ENCODE peak calls at places on chromosomes 12 and 14, in seven cellular contexts. D is ovary; C is HCT116; X is brain microvascular endothelial cell; K is naive thymus-derived CD4-positive, alpha-beta T cell; M is cardiac muscle cell; H is neuronal stem cell. B is an unnamed sample.

GRCh38 chr12:38689704-38690103 is 215.7 kb downstream of the CPNE8 start:
- DNase-seq in M (no peak), D (no peak), H (no peak), X (no peak), C (no peak), K (no peak), B (no peak)

GRCh38 chr12:52691076-52691764 is 11.0 kb upstream of the KRT1 start:
- DNase-seq in X (no peak), H (no peak), C (no peak), M (peak), K (peak), D (no peak), B (no peak)

GRCh38 chr12:3132636-3133409 is 55.6 kb downstream of the TSPAN9 start:
- DNase-seq in X (peak), C (no peak), H (no peak), K (no peak), D (no peak), M (peak), B (no peak)

GRCh38 chr14:96167224-96168148 is 37.2 kb upstream of the BDKRB2 start:
- DNase-seq in M (no peak), K (no peak), H (no peak), X (peak), D (no peak), C (no peak), B (no peak)

GRCh38 chr14:106044949-106045596 is 518.7 kb downstream of the TMEM121 start:
- DNase-seq in C (peak), X (no peak), H (no peak), K (peak), M (no peak), D (no peak), B (no peak)

GRCh38 chr12:78871566-78871965 is 7.0 kb downstream of the SYT1 start:
- DNase-seq in H (no peak), M (no peak), C (no peak), D (no peak), K (no peak), X (no peak), B (no peak)

GRCh38 chr14:58752280-58752679 is 114.5 kb downstream of the DACT1 start:
- DNase-seq in M (no peak), D (no peak), K (no peak), C (no peak), X (no peak), H (no peak), B (no peak)

GRCh38 chr14:76169776-76170175 is 18.1 kb downstream of the GPATCH2L start:
- DNase-seq in X (no peak), K (no peak), C (no peak), M (no peak), H (no peak), D (no peak), B (no peak)

GRCh38 chr14:41051801-41052200 is 554.9 kb upstream of the LRFN5 start:
- DNase-seq in K (no peak), M (no peak), C (no peak), X (no peak), D (no peak), H (no peak), B (no peak)

GRCh38 chr14:101707285-101707842 is 54.1 kb upstream of the PPP2R5C start:
- DNase-seq in H (peak), C (peak), K (peak), D (peak), M (peak), X (peak), B (peak)

DNA sequence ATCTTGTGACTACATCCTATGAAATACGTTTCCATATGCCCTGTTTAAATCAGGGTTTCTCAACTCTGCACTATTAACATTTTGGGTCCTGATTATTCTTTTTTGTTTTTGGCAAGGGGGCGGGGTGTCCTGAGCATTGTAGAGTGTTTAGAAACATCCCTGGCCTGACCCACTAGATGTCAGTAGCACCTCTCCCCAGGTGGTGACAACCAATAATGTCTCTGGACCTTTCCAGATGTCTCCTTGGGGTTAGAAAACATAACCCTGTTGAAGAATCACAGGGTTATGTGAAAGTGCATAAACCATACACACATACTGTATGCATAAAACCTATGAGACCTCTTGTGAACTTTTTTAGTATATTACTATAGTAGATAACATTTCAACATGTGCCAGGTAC is 1.4 kb downstream of the ACAD10 start:
- DNase-seq in M (no peak), D (no peak), K (peak), X (no peak), H (no peak), C (no peak), B (no peak)
- H3K4me3 ChIP-seq in M (no peak), D (no peak), K (no peak), X (no peak), H (no peak), C (peak), B (peak)

DNA sequence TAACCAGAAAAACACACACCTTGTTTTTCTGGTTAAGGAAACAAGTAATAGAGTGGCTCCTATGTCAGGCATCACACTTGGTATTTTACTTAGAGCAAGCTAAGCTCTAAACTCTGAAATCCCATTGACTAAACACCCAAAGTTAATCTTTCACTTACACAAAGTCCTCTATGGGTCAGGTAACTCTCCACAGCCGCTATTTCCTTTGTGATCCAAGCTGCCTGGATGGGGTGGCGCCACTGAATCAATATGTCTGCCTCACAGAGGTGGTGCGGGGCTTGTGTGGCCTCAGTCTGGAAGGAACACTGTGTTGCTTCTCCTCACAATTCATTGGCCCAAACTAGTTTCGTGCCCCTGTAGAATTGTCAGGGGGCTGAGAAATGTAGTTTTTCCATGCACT is 160.0 kb upstream of the E2F7 start:
- DNase-seq in X (no peak), K (no peak), H (no peak), C (no peak), M (no peak), D (no peak), B (no peak)
- H3K4me3 ChIP-seq in X (no peak), K (no peak), H (no peak), C (no peak), M (no peak), D (no peak), B (no peak)

GRCh38 chr14:99728981-99729451 is 44.9 kb downstream of the CYP46A1 start:
- DNase-seq in K (no peak), D (no peak), C (no peak), H (no peak), M (no peak), X (no peak), B (no peak)

GRCh38 chr14:99729991-99730875 is 46.1 kb downstream of the CYP46A1 start:
- DNase-seq in X (no peak), H (peak), C (no peak), D (peak), M (peak), K (peak), B (peak)

GRCh38 chr14:99732436-99733220 is 48.5 kb downstream of the CYP46A1 start:
- DNase-seq in K (no peak), D (peak), X (no peak), C (no peak), M (no peak), H (no peak), B (no peak)

GRCh38 chr14:99731536-99732435 is 47.7 kb downstream of the CYP46A1 start:
- DNase-seq in X (no peak), C (no peak), H (no peak), D (peak), M (no peak), K (no peak), B (no peak)

DNA sequence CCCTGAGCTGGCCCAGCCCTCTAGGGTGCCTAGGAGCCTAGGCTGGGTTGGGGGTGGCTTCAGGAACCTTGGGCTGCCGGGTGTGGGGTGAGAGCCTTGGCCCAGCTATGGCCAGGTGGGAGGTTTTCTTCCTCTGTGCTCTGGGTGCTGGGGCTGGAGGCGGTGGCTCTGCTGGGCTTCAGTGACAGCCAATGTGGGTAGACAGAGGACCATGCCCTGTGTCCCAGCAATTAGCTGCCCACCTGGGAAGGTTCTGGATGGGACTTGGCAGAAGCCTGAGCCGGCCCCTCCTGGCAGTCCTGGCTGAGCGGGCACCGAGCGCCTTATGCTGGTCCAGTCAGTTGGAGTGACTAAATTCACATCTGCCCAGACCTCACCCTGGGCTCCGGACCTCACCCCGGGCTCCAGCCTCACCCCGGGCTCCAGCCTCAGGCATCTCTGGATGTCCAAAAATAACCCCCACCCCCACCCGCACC is 46.8 kb downstream of the CYP46A1 start:
- DNase-seq in X (no peak), K (no peak), D (peak), M (no peak), H (no peak), C (no peak), B (no peak)
- H3K4me3 ChIP-seq in X (no peak), K (no peak), D (no peak), M (no peak), H (peak), C (no peak), B (no peak)

GRCh38 chr12:21501258-21502163 is at the start of the genes GOLT1B and RECQL:
- DNase-seq in C (peak), K (peak), D (peak), M (peak), X (peak), H (peak), B (peak)

GRCh38 chr12:21505888-21506287 is 4.3 kb downstream of the GOLT1B start:
- DNase-seq in C (no peak), X (no peak), D (no peak), M (no peak), K (no peak), H (no peak), B (no peak)

GRCh38 chr12:21500786-21501257 is 613 bp downstream of the RECQL start:
- DNase-seq in M (no peak), X (no peak), D (no peak), K (no peak), H (no peak), C (no peak), B (no peak)

GRCh38 chr12:21502164-21502496 is 541 bp downstream of the GOLT1B start:
- DNase-seq in M (peak), K (peak), X (peak), C (no peak), D (no peak), H (no peak), B (no peak)

GRCh38 chr12:21502872-21503271 is 1.3 kb downstream of the GOLT1B start:
- DNase-seq in C (no peak), D (no peak), X (no peak), H (no peak), M (no peak), K (no peak), B (no peak)
- H3K4me3 ChIP-seq in C (peak), D (no peak), X (peak), H (no peak), M (peak), K (peak), B (peak)

DNA sequence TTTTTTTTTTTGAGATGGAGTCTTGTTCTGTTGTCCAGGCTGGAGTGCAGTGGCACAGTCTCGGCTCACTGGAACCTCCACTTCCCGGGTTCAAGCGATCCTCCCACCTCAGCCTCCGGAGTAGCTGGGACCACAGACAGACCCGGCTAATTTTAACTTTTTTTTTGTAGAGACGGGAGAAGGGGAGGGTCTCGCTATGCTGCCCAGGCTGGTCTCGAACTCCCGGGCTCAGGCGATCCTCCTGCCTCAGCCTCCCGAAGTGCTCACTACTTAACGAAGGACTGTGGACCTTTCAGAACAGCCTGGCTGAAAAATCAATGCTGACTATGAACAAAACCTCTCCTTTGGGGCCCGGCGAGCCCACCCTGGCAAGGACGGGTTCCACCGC is 10.9 kb downstream of the SLC6A12 start:
- DNase-seq in K (no peak), D (no peak), M (no peak), H (no peak), X (no peak), C (no peak), B (no peak)
- H3K4me3 ChIP-seq in K (no peak), D (peak), M (peak), H (peak), X (no peak), C (no peak), B (no peak)

DNA sequence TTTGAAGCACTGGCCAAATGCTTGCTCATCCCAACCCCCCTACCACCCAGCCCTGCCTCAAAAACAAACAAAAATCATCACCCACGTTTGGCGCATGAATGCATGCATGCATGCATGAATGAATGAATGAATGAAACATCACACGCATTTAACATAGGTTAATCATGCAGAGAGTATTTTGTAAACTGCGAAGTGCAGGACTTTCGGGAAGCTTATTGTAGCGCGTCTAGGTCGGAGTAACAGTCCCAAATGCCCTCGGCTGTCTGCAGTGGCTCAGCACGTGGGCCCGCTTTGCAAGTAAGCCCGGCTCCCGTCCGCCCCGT is 335 bp upstream of the IFT81 start:
- DNase-seq in C (no peak), M (no peak), D (no peak), X (no peak), K (no peak), H (no peak), B (no peak)
- H3K4me3 ChIP-seq in C (no peak), M (no peak), D (no peak), X (no peak), K (peak), H (no peak), B (no peak)